ENCODE peak calls at places on chromosomes 3 and 15, in ten cellular contexts. A is T-helper 9 cell; U is Kasumi-1; G is mucosa of gallbladder; B is RCC 7860; L is activated CD4-positive, CD25-positive, alpha-beta regulatory T cell; H is fibroblast of the conjunctiva; T is iPS-NIHi11; V is IMR-90; Z is activated B cell treated with CpG ODN at 0.5 μM for 24 hours. Y is an unnamed sample.

GRCh38 chr15:31471731-31472430 is 145.2 kb downstream of the KLF13 start:
- DNase-seq in T (no peak), U (no peak), Z (no peak), B (peak), L (no peak), G (no peak), V (peak), H (peak), A (no peak), Y (peak)

GRCh38 chr3:153311531-153311930 is 149.5 kb downstream of the RAP2B start:
- DNase-seq in A (no peak), U (no peak), Z (no peak), G (no peak), B (no peak), T (no peak), H (no peak), V (no peak), L (no peak), Y (no peak)

GRCh38 chr15:30872341-30872748 is 31.4 kb upstream of the FAN1 start:
- DNase-seq in V (peak), A (no peak), G (no peak), Z (no peak), U (no peak), H (no peak), T (no peak), B (no peak), L (no peak), Y (no peak)

GRCh38 chr3:176352716-176353334 is 844.5 kb downstream of the TBL1XR1 start:
- DNase-seq in B (no peak), U (no peak), A (no peak), V (peak), Z (no peak), G (no peak), L (no peak), T (peak), H (no peak), Y (peak)

GRCh38 chr15:92429378-92430066 is 35.8 kb downstream of the ST8SIA2 start:
- DNase-seq in Z (no peak), B (peak), L (no peak), U (no peak), G (no peak), A (no peak), H (peak), V (peak), T (peak), Y (peak)

GRCh38 chr15:66364944-66365343 is 8.5 kb upstream of the TIPIN start:
- DNase-seq in A (no peak), H (no peak), G (no peak), V (no peak), L (no peak), U (no peak), T (peak), Z (no peak), B (no peak), Y (no peak)

GRCh38 chr15:22735781-22736180 is 50.7 kb upstream of the NIPA1 start:
- DNase-seq in G (no peak), V (peak), A (no peak), L (no peak), T (no peak), B (no peak), Z (no peak), U (no peak), H (no peak), Y (peak)

GRCh38 chr3:152260026-152260425 is 8.7 kb upstream of the MBNL1 start:
- DNase-seq in V (peak), H (no peak), A (no peak), L (no peak), U (no peak), G (no peak), Z (no peak), T (no peak), B (no peak), Y (no peak)

GRCh38 chr15:60704717-60705116 is 225.8 kb upstream of the ICE2 start:
- DNase-seq in Z (no peak), V (no peak), U (no peak), B (no peak), G (no peak), T (no peak), H (no peak), A (no peak), L (no peak), Y (no peak)

GRCh38 chr3:43120937-43121336 is 15.1 kb upstream of the POMGNT2 start:
- DNase-seq in V (no peak), L (no peak), A (no peak), T (no peak), B (no peak), U (no peak), G (no peak), H (no peak), Z (no peak), Y (no peak)